ENCODE peak calls at places on chromosomes 16 and 17, in seven cellular contexts. V is A549; M is activated T-cell treated with anti-CD3 and anti-CD28 coated beads, Interleukin-2, amount 50 U/mL, for 72 hours; Z is WERI-Rb-1; G is MCF 10A; W is fibroblast of lung; P is left colon. T is an unnamed sample.

GRCh38 chr17:70365098-70365583 is 195.8 kb downstream of the KCNJ2 start:
- DNase-seq in V (no peak), W (peak; percentile 95), Z (no peak), P (no peak), M (no peak), G (no peak), T (peak; percentile 9)

GRCh38 chr16:79994413-79994812 is 393.9 kb upstream of the MAF start:
- DNase-seq in P (no peak), V (no peak), G (no peak), M (no peak), Z (no peak), W (no peak), T (no peak)

GRCh38 chr16:17078950-17079631 is 391.7 kb downstream of the XYLT1 start:
- DNase-seq in W (no peak), M (no peak), V (no peak), P (no peak), G (no peak), Z (peak; percentile 22), T (no peak)

GRCh38 chr16:73610605-73611177 is 562.8 kb upstream of the ZFHX3 start:
- DNase-seq in V (no peak), M (no peak), G (no peak), P (no peak), W (no peak), Z (no peak), T (no peak)

GRCh38 chr16:22071352-22071923 is 20.9 kb upstream of the VWA3A start:
- DNase-seq in V (no peak), Z (no peak), M (no peak), G (no peak), P (no peak), W (no peak), T (no peak)

GRCh38 chr16:57949595-57950238 is 21.2 kb downstream of the CNGB1 start:
- DNase-seq in M (no peak), P (no peak), G (no peak), W (no peak), Z (no peak), V (no peak), T (no peak)

GRCh38 chr16:78277374-78277773 is 177.9 kb downstream of the WWOX start:
- DNase-seq in P (no peak), Z (peak; percentile 49), V (no peak), W (no peak), M (no peak), G (no peak), T (no peak)

GRCh38 chr16:12330541-12330940 is 354.0 kb downstream of the SNX29 start:
- DNase-seq in Z (no peak), V (no peak), P (no peak), M (no peak), W (no peak), G (no peak), T (no peak)

GRCh38 chr17:16939271-16939576 is 32.7 kb downstream of the TNFRSF13B start:
- DNase-seq in M (no peak), P (no peak), W (no peak), G (no peak), V (no peak), Z (no peak), T (no peak)

GRCh38 chr16:3825103-3825502 is 55.4 kb downstream of the CREBBP start:
- DNase-seq in Z (no peak), M (no peak), P (no peak), W (peak; percentile 79), V (no peak), G (peak; percentile 23), T (peak; percentile 69)

GRCh38 chr17:58289869-58290268 is 9.1 kb upstream of the MPO start:
- DNase-seq in P (no peak), M (no peak), V (no peak), W (no peak), G (peak; percentile 48), Z (no peak), T (no peak)

GRCh38 chr16:68826652-68827051 is 16.7 kb upstream of the TANGO6 start:
- DNase-seq in P (no peak), G (no peak), M (no peak), V (no peak), W (peak; percentile 32), Z (no peak), T (no peak)

GRCh38 chr16:69169051-69169450 is 17.9 kb upstream of the SNTB2 start:
- DNase-seq in P (no peak), V (no peak), Z (no peak), M (no peak), G (no peak), W (no peak), T (no peak)

GRCh38 chr17:58337600-58338453 is 9.2 kb upstream of the TSPOAP1 start:
- DNase-seq in M (peak; percentile 96), Z (peak; percentile 82), G (peak; percentile 62), P (peak; percentile 81), W (peak; percentile 95), V (no peak), T (peak; percentile 98)

GRCh38 chr16:56744996-56745640 is 15.2 kb downstream of the NUP93 start:
- DNase-seq in G (no peak), P (no peak), M (no peak), Z (no peak), W (no peak), V (no peak), T (no peak)

GRCh38 chr16:68131813-68132706 is 46.9 kb downstream of the NFATC3 start:
- DNase-seq in V (no peak), W (no peak), P (no peak), M (no peak), Z (no peak), G (no peak), T (peak; percentile 39)

GRCh38 chr17:64103751-64104364 is 26.1 kb downstream of the ERN1 start:
- DNase-seq in G (peak; percentile 73), Z (no peak), V (no peak), M (no peak), W (peak; percentile 68), P (no peak), T (no peak)

GRCh38 chr17:3594976-3595375 is 14.2 kb downstream of the TRPV1 start:
- DNase-seq in W (peak; percentile 80), P (no peak), V (no peak), G (no peak), Z (no peak), M (no peak), T (no peak)

GRCh38 chr16:62478903-62479458 is 442.7 kb upstream of the CDH8 start:
- DNase-seq in G (no peak), P (no peak), M (no peak), Z (no peak), V (no peak), W (no peak), T (no peak)

GRCh38 chr17:30600830-30601494 is 123.8 kb downstream of the GOSR1 start:
- DNase-seq in Z (peak; percentile 25), V (peak; percentile 48), M (peak; percentile 17), W (peak; percentile 20), P (peak; percentile 29), G (peak; percentile 45), T (peak; percentile 62)

GRCh38 chr17:74272731-74273201 is 1.3 kb upstream of the DNAI2 start:
- DNase-seq in P (no peak), W (peak; percentile 83), V (no peak), M (no peak), Z (peak; percentile 76), G (no peak), T (peak; percentile 84)

GRCh38 chr17:7988750-7989178 is 13.7 kb upstream of the GUCY2D start:
- DNase-seq in W (peak; percentile 76), M (peak; percentile 65), Z (peak; percentile 51), V (peak; percentile 86), P (no peak), G (peak; percentile 91), T (peak; percentile 87)

GRCh38 chr17:19336938-19337711 is 25.4 kb downstream of the B9D1 start:
- DNase-seq in Z (no peak), W (peak; percentile 20), G (no peak), V (no peak), M (no peak), P (no peak), T (peak; percentile 41)

GRCh38 chr16:10182186-10182683 is at the start of gene GRIN2A:
- DNase-seq in V (no peak), Z (peak; percentile 53), W (no peak), G (no peak), M (no peak), P (no peak), T (peak; percentile 75)

GRCh38 chr17:20173091-20173490 is 163.9 kb downstream of the SPECC1 start:
- DNase-seq in M (no peak), G (no peak), W (peak; percentile 37), P (no peak), Z (no peak), V (no peak), T (no peak)

GRCh38 chr17:32793841-32794240 is 83.1 kb downstream of the MYO1D start:
- DNase-seq in Z (no peak), G (no peak), V (no peak), W (no peak), P (no peak), M (no peak), T (no peak)

GRCh38 chr17:774320-774584 is 7.8 kb downstream of the GLOD4 start:
- DNase-seq in Z (no peak), M (no peak), G (no peak), P (no peak), V (no peak), W (no peak), T (peak; percentile 72)

GRCh38 chr17:31674717-31675349 is 184.2 kb downstream of the COPRS start:
- DNase-seq in M (no peak), V (no peak), W (peak; percentile 75), Z (no peak), P (no peak), G (peak; percentile 93), T (no peak)

GRCh38 chr17:57067162-57067561 is 17.9 kb upstream of the AKAP1 start:
- DNase-seq in G (no peak), W (no peak), V (no peak), P (no peak), Z (no peak), M (no peak), T (no peak)

GRCh38 chr16:88957456-88957767 is 19.6 kb downstream of the CBFA2T3 start:
- DNase-seq in P (no peak), G (no peak), V (no peak), M (no peak), Z (no peak), W (no peak), T (no peak)

GRCh38 chr17:46727572-46728348 is 90.7 kb downstream of the WNT3 start:
- DNase-seq in W (peak; percentile 95), G (no peak), V (no peak), M (no peak), P (no peak), Z (no peak), T (no peak)